ENCODE peak calls at places on chromosomes 7 and 10, in four cellular contexts. F is ovary, E is tibial artery, N is brain microvascular endothelial cell. T is an unnamed sample.

GRCh38 chr10:75685187-75685586 is 253.8 kb downstream of the LRMDA start:
- DNase-seq in F (no peak), E (no peak), N (no peak), T (no peak)

GRCh38 chr10:15461353-15462108 is 90.4 kb upstream of the FAM171A1 start:
- DNase-seq in F (no peak), E (peak; percentile 74), N (peak; percentile 69), T (no peak)

GRCh38 chr7:24572421-24573007 is 738 bp upstream of the PALS2 start:
- DNase-seq in F (peak; percentile 52), E (peak; percentile 66), N (peak; percentile 18), T (peak; percentile 30)

GRCh38 chr10:110644598-110645462 is 694 bp downstream of the RBM20 start:
- DNase-seq in F (no peak), E (no peak), N (no peak), T (no peak)

GRCh38 chr10:129963076-129963830 is 821 bp downstream of the EBF3 start:
- DNase-seq in F (no peak), E (peak; percentile 76), N (no peak), T (no peak)

GRCh38 chr10:2921956-2922680 is 145.2 kb upstream of the PFKP start:
- DNase-seq in F (no peak), E (no peak), N (peak; percentile 16), T (no peak)

GRCh38 chr7:27095050-27095896 is 527 bp downstream of the HOXA1 start:
- DNase-seq in F (no peak), E (no peak), N (no peak), T (no peak)

GRCh38 chr10:74047871-74048270 is 50.0 kb downstream of the VCL start:
- DNase-seq in F (no peak), E (no peak), N (no peak), T (no peak)

GRCh38 chr7:100865971-100866720 is 1.0 kb upstream of the TRIP6 start:
- DNase-seq in F (peak; percentile 86), E (peak; percentile 92), N (no peak), T (peak; percentile 84)

GRCh38 chr7:103011650-103012049 is 62.9 kb downstream of the FBXL13 start:
- DNase-seq in F (no peak), E (no peak), N (no peak), T (no peak)

GRCh38 chr10:5592070-5592469 is 67.3 kb downstream of the CALML3 start:
- DNase-seq in F (peak; percentile 17), E (peak; percentile 54), N (no peak), T (no peak)

GRCh38 chr10:501596-501995 is 187.9 kb downstream of the DIP2C start:
- DNase-seq in F (peak; percentile 30), E (no peak), N (no peak), T (no peak)

GRCh38 chr10:15469066-15469465 is 98.0 kb upstream of the FAM171A1 start:
- DNase-seq in F (no peak), E (no peak), N (no peak), T (no peak)

GRCh38 chr10:689433-690226 is at the start of gene DIP2C:
- DNase-seq in F (peak; percentile 89), E (peak; percentile 85), N (peak; percentile 43), T (peak; percentile 43)

GRCh38 chr10:83881647-83882046 is 257.7 kb upstream of the GHITM start:
- DNase-seq in F (no peak), E (no peak), N (no peak), T (no peak)

GRCh38 chr10:49167629-49168540 is 20.3 kb downstream of the TMEM273 start:
- DNase-seq in F (no peak), E (no peak), N (no peak), T (peak; percentile 24)

GRCh38 chr7:158699341-158699740 is 5.3 kb downstream of the NCAPG2 start:
- DNase-seq in F (no peak), E (no peak), N (no peak), T (no peak)

DNA sequence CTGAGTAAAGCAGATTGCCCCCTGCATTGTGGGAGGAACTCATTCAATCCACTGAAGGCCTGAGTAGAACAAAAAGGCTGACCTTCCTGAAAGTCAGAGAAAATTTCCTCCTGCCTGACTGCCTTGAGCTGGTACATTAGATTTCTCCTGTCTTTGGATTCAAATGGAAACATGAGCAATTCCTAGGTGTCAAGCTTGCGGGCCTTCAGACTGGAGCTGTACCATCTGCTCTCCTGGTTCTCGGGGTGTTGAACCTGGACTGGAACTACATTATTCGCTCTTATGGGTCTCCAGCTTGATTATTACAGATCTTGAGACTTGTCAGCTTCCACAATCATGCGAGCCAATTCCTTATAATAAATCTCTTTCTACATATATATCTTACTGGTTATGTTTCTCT is 173.6 kb upstream of the STEAP4 start:
- DNase-seq in F (no peak), E (no peak), N (no peak), T (no peak)
- H3K27ac ChIP-seq in F (no peak overlapping the region), E (no peak overlapping the region), N (no peak overlapping the region), T (no peak overlapping the region)

GRCh38 chr10:22003111-22003963 is at the start of gene DNAJC1:
- DNase-seq in F (peak; percentile 99), E (peak; percentile 98), N (peak; percentile 93), T (peak; percentile 98)
- TF ChIP-seq CTCF in F (no peak), E (no peak), N (no peak), T (no peak)

DNA sequence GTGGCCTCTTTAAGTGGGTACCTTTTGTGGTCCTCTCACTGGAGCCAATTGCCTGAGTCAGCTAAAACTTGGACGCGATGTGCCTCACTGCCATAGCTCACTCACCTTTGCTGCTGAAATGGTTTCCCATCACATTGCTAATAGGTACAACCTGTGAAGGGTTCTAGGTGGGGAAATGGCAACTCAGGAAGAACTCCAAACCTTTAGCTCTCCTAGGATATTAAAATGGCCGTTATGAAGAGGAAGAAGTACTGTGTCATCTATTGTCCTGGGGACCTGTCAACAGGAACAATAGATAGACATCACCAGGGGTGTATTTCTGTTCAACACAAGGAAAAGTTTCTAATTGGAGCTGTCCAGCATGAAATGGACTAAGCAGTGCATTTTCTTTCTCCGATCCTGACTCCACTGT is 1.2 kb upstream of the ZNF655 start:
- DNase-seq in F (no peak), E (peak; percentile 16), N (no peak), T (no peak)
- H3K36me3 ChIP-seq in F (no peaks in the 10 kb centered on the region), E (peaks cover 24% of the 10 kb centered on the region), N (peaks cover 19% of the 10 kb centered on the region), T (peaks cover 14% of the 10 kb centered on the region)

GRCh38 chr10:47376522-47377220 is 7.4 kb downstream of the ZNF488 start:
- DNase-seq in F (no peak), E (no peak), N (no peak), T (peak; percentile 13)
- H3K27ac ChIP-seq in F (no peak overlapping the region), E (no peak overlapping the region), N (no peak overlapping the region), T (no peak overlapping the region)